ENCODE peak calls at places on chromosomes 11 and 22, in seven cellular contexts. One of them, this sample, is unnamed.

GRCh38 chr22:19386248-19386647 is 45.3 kb downstream of the HIRA start:
- DNase-seq in effector memory CD4-positive, alpha-beta T cell: no peak
- DNase-seq in left lung: no peak
- DNase-seq in adrenal gland: peak; percentile 21
- DNase-seq in A549: no peak
- DNase-seq in heart right ventricle: no peak
- DNase-seq in naive thymus-derived CD4-positive, alpha-beta T cell: no peak
- DNase-seq in this sample: no peak

GRCh38 chr11:108498046-108498815 is at the start of gene POGLUT3:
- DNase-seq in effector memory CD4-positive, alpha-beta T cell: peak; percentile 27
- DNase-seq in adrenal gland: peak; percentile 56
- DNase-seq in heart right ventricle: peak; percentile 73
- DNase-seq in A549: peak; percentile 35
- DNase-seq in naive thymus-derived CD4-positive, alpha-beta T cell: peak; percentile 53
- DNase-seq in left lung: peak; percentile 61
- DNase-seq in this sample: peak; percentile 29

GRCh38 chr11:112968988-112969714 is 7.9 kb downstream of the NCAM1 start:
- DNase-seq in effector memory CD4-positive, alpha-beta T cell: no peak
- DNase-seq in naive thymus-derived CD4-positive, alpha-beta T cell: no peak
- DNase-seq in left lung: no peak
- DNase-seq in heart right ventricle: no peak
- DNase-seq in A549: no peak
- DNase-seq in adrenal gland: no peak
- DNase-seq in this sample: no peak

GRCh38 chr11:114181752-114182151 is 114.4 kb upstream of the NNMT start:
- DNase-seq in effector memory CD4-positive, alpha-beta T cell: no peak
- DNase-seq in left lung: no peak
- DNase-seq in heart right ventricle: no peak
- DNase-seq in adrenal gland: peak; percentile 62
- DNase-seq in A549: no peak
- DNase-seq in naive thymus-derived CD4-positive, alpha-beta T cell: no peak
- DNase-seq in this sample: no peak

GRCh38 chr22:38193580-38193979 is 8.2 kb upstream of the MAFF start:
- DNase-seq in A549: no peak
- DNase-seq in adrenal gland: peak; percentile 92
- DNase-seq in left lung: no peak
- DNase-seq in effector memory CD4-positive, alpha-beta T cell: no peak
- DNase-seq in naive thymus-derived CD4-positive, alpha-beta T cell: no peak
- DNase-seq in heart right ventricle: peak; percentile 61
- DNase-seq in this sample: no peak

GRCh38 chr11:68684385-68685356 is at the start of gene GAL:
- DNase-seq in heart right ventricle: no peak
- DNase-seq in effector memory CD4-positive, alpha-beta T cell: no peak
- DNase-seq in left lung: no peak
- DNase-seq in naive thymus-derived CD4-positive, alpha-beta T cell: no peak
- DNase-seq in adrenal gland: no peak
- DNase-seq in A549: no peak
- DNase-seq in this sample: no peak

GRCh38 chr11:65128182-65129145 is 5.9 kb downstream of the SYVN1 start:
- DNase-seq in effector memory CD4-positive, alpha-beta T cell: no peak
- DNase-seq in heart right ventricle: no peak
- DNase-seq in A549: no peak
- DNase-seq in adrenal gland: peak; percentile 56
- DNase-seq in naive thymus-derived CD4-positive, alpha-beta T cell: no peak
- DNase-seq in left lung: no peak
- DNase-seq in this sample: no peak

GRCh38 chr11:3028808-3029207 is 28.4 kb downstream of the CARS1 start:
- DNase-seq in adrenal gland: no peak
- DNase-seq in A549: no peak
- DNase-seq in left lung: no peak
- DNase-seq in effector memory CD4-positive, alpha-beta T cell: no peak
- DNase-seq in heart right ventricle: no peak
- DNase-seq in naive thymus-derived CD4-positive, alpha-beta T cell: no peak
- DNase-seq in this sample: no peak

GRCh38 chr11:842370-843002 is at the start of the genes POLR2L and TSPAN4:
- DNase-seq in adrenal gland: peak; percentile 94
- DNase-seq in naive thymus-derived CD4-positive, alpha-beta T cell: peak; percentile 87
- DNase-seq in effector memory CD4-positive, alpha-beta T cell: peak; percentile 78
- DNase-seq in heart right ventricle: peak; percentile 91
- DNase-seq in A549: no peak
- DNase-seq in left lung: peak; percentile 90
- DNase-seq in this sample: peak; percentile 88

GRCh38 chr11:105211806-105212531 is 72.4 kb upstream of the CARD18 start:
- DNase-seq in naive thymus-derived CD4-positive, alpha-beta T cell: no peak
- DNase-seq in heart right ventricle: no peak
- DNase-seq in A549: no peak
- DNase-seq in left lung: no peak
- DNase-seq in adrenal gland: no peak
- DNase-seq in effector memory CD4-positive, alpha-beta T cell: no peak
- DNase-seq in this sample: no peak

GRCh38 chr11:111527279-111527678 is 12.7 kb downstream of the HOATZ start:
- DNase-seq in naive thymus-derived CD4-positive, alpha-beta T cell: no peak
- DNase-seq in effector memory CD4-positive, alpha-beta T cell: no peak
- DNase-seq in A549: no peak
- DNase-seq in heart right ventricle: no peak
- DNase-seq in left lung: no peak
- DNase-seq in adrenal gland: no peak
- DNase-seq in this sample: no peak
- H3K4me1 ChIP-seq in naive thymus-derived CD4-positive, alpha-beta T cell: peaks cover 6% of the 10 kb centered on the region
- H3K4me1 ChIP-seq in effector memory CD4-positive, alpha-beta T cell: no peaks in the 10 kb centered on the region
- H3K4me1 ChIP-seq in A549: peaks cover 28% of the 10 kb centered on the region
- H3K4me1 ChIP-seq in heart right ventricle: no peaks in the 10 kb centered on the region
- H3K4me1 ChIP-seq in left lung: no peaks in the 10 kb centered on the region
- H3K4me1 ChIP-seq in adrenal gland: no peaks in the 10 kb centered on the region
- H3K4me1 ChIP-seq in this sample: no peaks in the 10 kb centered on the region

GRCh38 chr11:12478743-12479142 is 101.4 kb downstream of the PARVA start:
- DNase-seq in left lung: no peak
- DNase-seq in adrenal gland: no peak
- DNase-seq in A549: no peak
- DNase-seq in naive thymus-derived CD4-positive, alpha-beta T cell: no peak
- DNase-seq in effector memory CD4-positive, alpha-beta T cell: no peak
- DNase-seq in heart right ventricle: no peak
- DNase-seq in this sample: no peak
- H3K27ac ChIP-seq in left lung: no peak overlapping the region
- H3K27ac ChIP-seq in adrenal gland: no peak overlapping the region
- H3K27ac ChIP-seq in A549: no peak overlapping the region
- H3K27ac ChIP-seq in naive thymus-derived CD4-positive, alpha-beta T cell: no peak overlapping the region
- H3K27ac ChIP-seq in effector memory CD4-positive, alpha-beta T cell: no peak overlapping the region
- H3K27ac ChIP-seq in heart right ventricle: no peak overlapping the region
- H3K27ac ChIP-seq in this sample: no peak overlapping the region

GRCh38 chr22:37024339-37025157 is 5.0 kb downstream of the MPST start:
- DNase-seq in naive thymus-derived CD4-positive, alpha-beta T cell: no peak
- DNase-seq in effector memory CD4-positive, alpha-beta T cell: no peak
- DNase-seq in left lung: no peak
- DNase-seq in adrenal gland: no peak
- DNase-seq in heart right ventricle: no peak
- DNase-seq in A549: no peak
- DNase-seq in this sample: no peak
- H3K4me1 ChIP-seq in naive thymus-derived CD4-positive, alpha-beta T cell: no peaks in the 10 kb centered on the region
- H3K4me1 ChIP-seq in effector memory CD4-positive, alpha-beta T cell: peaks cover 3% of the 10 kb centered on the region
- H3K4me1 ChIP-seq in left lung: peaks cover 5% of the 10 kb centered on the region
- H3K4me1 ChIP-seq in adrenal gland: peaks cover 37% of the 10 kb centered on the region
- H3K4me1 ChIP-seq in heart right ventricle: peaks cover 35% of the 10 kb centered on the region
- H3K4me1 ChIP-seq in A549: peaks cover 46% of the 10 kb centered on the region
- H3K4me1 ChIP-seq in this sample: peaks cover 24% of the 10 kb centered on the region

GRCh38 chr11:125333354-125334077 is 162.5 kb downstream of the FEZ1 start:
- DNase-seq in naive thymus-derived CD4-positive, alpha-beta T cell: no peak
- DNase-seq in A549: no peak
- DNase-seq in heart right ventricle: no peak
- DNase-seq in effector memory CD4-positive, alpha-beta T cell: no peak
- DNase-seq in adrenal gland: peak; percentile 34
- DNase-seq in left lung: no peak
- DNase-seq in this sample: no peak
- H3K27ac ChIP-seq in naive thymus-derived CD4-positive, alpha-beta T cell: no peak overlapping the region
- H3K27ac ChIP-seq in A549: no peak overlapping the region
- H3K27ac ChIP-seq in heart right ventricle: no peak overlapping the region
- H3K27ac ChIP-seq in effector memory CD4-positive, alpha-beta T cell: no peak overlapping the region
- H3K27ac ChIP-seq in adrenal gland: no peak overlapping the region
- H3K27ac ChIP-seq in left lung: no peak overlapping the region
- H3K27ac ChIP-seq in this sample: no peak overlapping the region

DNA sequence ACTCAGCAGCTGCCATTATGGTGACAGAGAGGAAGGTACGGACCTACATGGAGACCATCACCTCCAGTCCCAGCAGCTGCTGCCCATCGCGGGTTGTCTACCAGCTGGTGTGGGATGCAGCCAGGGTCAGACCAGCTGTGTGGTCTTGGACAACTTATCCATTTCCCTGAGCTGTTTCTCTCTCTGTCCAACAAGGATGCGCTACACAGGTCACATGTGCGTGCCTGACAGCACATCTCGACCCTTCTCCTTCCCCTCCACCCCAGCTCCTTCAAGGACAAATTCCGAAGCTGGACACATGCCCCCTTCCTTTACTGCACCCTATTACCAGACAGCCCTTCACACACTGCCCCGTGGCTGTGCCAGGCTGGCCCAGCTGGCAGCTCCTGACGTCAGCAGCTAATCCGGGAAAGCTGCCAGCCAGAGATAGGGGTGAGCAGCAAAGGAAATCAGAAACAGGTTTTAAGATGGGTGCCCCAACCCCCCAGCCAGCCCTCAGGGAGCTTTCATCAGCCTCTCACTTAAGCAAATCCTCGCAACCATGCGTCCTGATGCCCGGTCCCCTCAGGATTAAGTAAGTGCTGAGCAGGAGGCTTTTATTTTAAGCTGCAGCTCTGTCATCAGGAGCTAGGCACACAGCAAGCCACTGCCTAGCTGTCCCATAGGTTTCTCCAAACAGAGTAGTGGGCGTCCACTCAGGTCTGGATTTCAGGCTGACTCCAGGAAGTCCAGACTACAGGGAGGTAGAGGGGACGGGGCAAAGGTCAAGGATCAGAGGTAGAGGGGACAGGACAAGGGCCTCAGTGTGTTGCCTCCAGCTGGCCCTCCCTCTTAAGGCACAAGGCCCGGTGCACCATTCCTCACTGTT is 20.3 kb downstream of the TEF start:
- DNase-seq in left lung: peak; percentile 78
- DNase-seq in effector memory CD4-positive, alpha-beta T cell: no peak
- DNase-seq in naive thymus-derived CD4-positive, alpha-beta T cell: no peak
- DNase-seq in adrenal gland: peak; percentile 95
- DNase-seq in heart right ventricle: peak; percentile 78
- DNase-seq in A549: peak; percentile 57
- DNase-seq in this sample: peak; percentile 44
- H3K4me1 ChIP-seq in left lung: peaks cover 9% of the 10 kb centered on the region
- H3K4me1 ChIP-seq in effector memory CD4-positive, alpha-beta T cell: no peaks in the 10 kb centered on the region
- H3K4me1 ChIP-seq in naive thymus-derived CD4-positive, alpha-beta T cell: no peaks in the 10 kb centered on the region
- H3K4me1 ChIP-seq in adrenal gland: peaks cover 8% of the 10 kb centered on the region
- H3K4me1 ChIP-seq in heart right ventricle: peaks cover 16% of the 10 kb centered on the region
- H3K4me1 ChIP-seq in A549: peaks cover 13% of the 10 kb centered on the region
- H3K4me1 ChIP-seq in this sample: peaks cover 16% of the 10 kb centered on the region

DNA sequence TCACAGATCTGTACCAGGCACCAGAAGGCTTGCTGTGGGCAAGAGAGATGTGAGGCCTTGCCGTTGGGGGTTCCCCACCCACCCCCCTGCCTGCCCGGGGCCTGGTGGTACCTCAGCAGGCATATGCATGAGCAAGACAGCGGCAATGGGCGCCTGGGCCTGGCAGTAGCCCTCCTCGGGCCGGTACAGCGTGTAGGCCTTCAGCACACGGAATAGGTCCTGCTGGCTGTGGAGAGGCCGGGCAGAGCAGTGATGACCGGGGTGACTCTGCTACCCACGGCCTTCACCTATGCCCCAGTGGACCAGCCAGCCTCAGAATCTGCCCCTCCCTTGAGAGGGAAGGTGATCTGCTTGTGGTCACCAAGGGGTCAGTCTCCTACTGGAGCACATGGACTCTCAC is 5.5 kb upstream of the CASTOR1 start:
- DNase-seq in A549: no peak
- DNase-seq in adrenal gland: no peak
- DNase-seq in heart right ventricle: no peak
- DNase-seq in effector memory CD4-positive, alpha-beta T cell: no peak
- DNase-seq in naive thymus-derived CD4-positive, alpha-beta T cell: no peak
- DNase-seq in left lung: no peak
- DNase-seq in this sample: no peak
- H3K27ac ChIP-seq in A549: no peak overlapping the region
- H3K27ac ChIP-seq in adrenal gland: no peak overlapping the region
- H3K27ac ChIP-seq in heart right ventricle: no peak overlapping the region
- H3K27ac ChIP-seq in effector memory CD4-positive, alpha-beta T cell: no peak overlapping the region
- H3K27ac ChIP-seq in naive thymus-derived CD4-positive, alpha-beta T cell: peak overlapping the region; percentile 20
- H3K27ac ChIP-seq in left lung: no peak overlapping the region
- H3K27ac ChIP-seq in this sample: peak overlapping the region; percentile 22

This sample was measured in tibial nerve.